ENCODE peak calls at places on chromosomes 13 and 19, in ten cellular contexts. U, W, S, V, B, H, D, T, N and Z are unnamed samples.

GRCh38 chr13:26599403-26599802 is 41.9 kb downstream of the WASF3 start:
- DNase-seq in V (no peak), T (no peak), U (no peak), D (no peak), W (no peak), H (no peak), B (no peak), S (no peak), N (no peak), Z (no peak)

GRCh38 chr13:111388851-111389500 is 68.5 kb downstream of the TEX29 start:
- DNase-seq in V (no peak), B (no peak), S (no peak), T (no peak), H (no peak), U (no peak), N (no peak), D (no peak), W (no peak), Z (no peak)

GRCh38 chr19:35430382-35431146 is 17.5 kb upstream of the FFAR2 start:
- DNase-seq in D (no peak), U (no peak), W (no peak), N (no peak), T (no peak), S (no peak), H (no peak), V (no peak), B (peak; percentile 53), Z (no peak)

GRCh38 chr13:92743992-92744391 is 482.6 kb upstream of the GPC6 start:
- DNase-seq in W (no peak), V (no peak), D (no peak), S (no peak), H (no peak), N (no peak), B (no peak), T (no peak), U (no peak), Z (no peak)

GRCh38 chr13:46896346-46897138 is at the start of gene HTR2A:
- DNase-seq in V (peak; percentile 17), N (no peak), B (peak; percentile 55), T (no peak), U (no peak), S (peak; percentile 65), H (no peak), D (peak; percentile 16), W (peak; percentile 66), Z (peak; percentile 14)

GRCh38 chr19:49920624-49921363 is 8.2 kb upstream of the ATF5 start:
- DNase-seq in N (no peak), B (no peak), W (no peak), H (no peak), S (no peak), U (no peak), T (peak; percentile 24), V (no peak), D (no peak), Z (no peak)

GRCh38 chr19:41309225-41310030 is 544 bp upstream of the CCDC97 start:
- DNase-seq in T (no peak), U (no peak), B (no peak), H (no peak), D (no peak), W (no peak), S (peak; percentile 31), V (no peak), N (no peak), Z (no peak)

GRCh38 chr13:45194081-45194939 is 6.5 kb downstream of the KCTD4 start:
- DNase-seq in V (peak; percentile 34), T (peak; percentile 23), B (peak; percentile 83), U (no peak), N (no peak), W (peak; percentile 81), S (peak; percentile 72), H (no peak), D (no peak), Z (peak; percentile 57)

GRCh38 chr19:19524053-19524452 is 4.7 kb upstream of the YJEFN3 start:
- DNase-seq in T (no peak), U (no peak), B (no peak), V (no peak), D (no peak), N (no peak), W (no peak), H (no peak), S (no peak), Z (no peak)

GRCh38 chr19:54523403-54523802 is 20.8 kb downstream of the LAIR2 start:
- DNase-seq in B (no peak), W (no peak), U (no peak), V (peak; percentile 39), D (no peak), S (no peak), N (peak; percentile 97), H (no peak), T (no peak), Z (no peak)

GRCh38 chr13:93775507-93776108 is 549.0 kb downstream of the GPC6 start:
- DNase-seq in W (no peak), V (peak; percentile 85), S (peak; percentile 78), N (no peak), B (peak; percentile 64), U (no peak), H (no peak), D (no peak), T (no peak), Z (no peak)

GRCh38 chr19:55452381-55453325 is 8.8 kb downstream of the ISOC2 start:
- DNase-seq in S (peak; percentile 83), T (peak; percentile 46), V (peak; percentile 79), H (no peak), B (peak; percentile 81), N (no peak), U (no peak), D (peak; percentile 71), W (peak; percentile 88), Z (peak; percentile 54)

GRCh38 chr13:98565726-98566577 is 11.0 kb downstream of the STK24 start:
- DNase-seq in W (peak; percentile 68), D (peak; percentile 45), V (no peak), N (no peak), B (peak; percentile 37), U (no peak), T (peak; percentile 77), H (no peak), S (no peak), Z (peak; percentile 32)

DNA sequence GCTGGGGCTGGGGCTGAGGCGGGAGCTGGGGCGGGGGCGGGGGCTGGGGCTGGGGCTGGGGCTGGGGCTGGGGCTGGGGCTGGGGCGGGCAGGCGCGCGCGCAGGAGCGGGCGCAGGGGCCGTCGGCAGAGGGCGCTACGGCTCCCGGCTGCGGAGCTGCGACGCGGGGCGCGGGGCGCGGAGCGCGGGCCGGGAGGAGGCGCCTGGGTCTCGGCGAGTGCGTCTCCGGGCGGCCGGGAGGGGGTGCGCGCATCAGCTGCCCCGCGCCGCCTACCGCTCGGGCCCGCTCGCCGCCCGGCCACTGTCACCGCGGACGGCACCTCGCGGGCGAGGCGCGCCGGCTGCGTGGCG is 416 bp upstream of the MTUS2 start:
- DNase-seq in H (peak; percentile 4), V (peak; percentile 32), W (no peak), N (no peak), S (no peak), D (no peak), T (peak; percentile 28), U (peak; percentile 50), B (peak; percentile 36), Z (peak; percentile 78)
- H3K4me3 ChIP-seq in H (no peak overlapping the region), V (peak overlapping the region; percentile 47), W (no peak overlapping the region), N (peak overlapping the region; percentile 25), S (no peak overlapping the region), D (no peak overlapping the region), T (no peak overlapping the region), U (no peak overlapping the region), B (no peak overlapping the region), Z (peak overlapping the region; percentile 22)

DNA sequence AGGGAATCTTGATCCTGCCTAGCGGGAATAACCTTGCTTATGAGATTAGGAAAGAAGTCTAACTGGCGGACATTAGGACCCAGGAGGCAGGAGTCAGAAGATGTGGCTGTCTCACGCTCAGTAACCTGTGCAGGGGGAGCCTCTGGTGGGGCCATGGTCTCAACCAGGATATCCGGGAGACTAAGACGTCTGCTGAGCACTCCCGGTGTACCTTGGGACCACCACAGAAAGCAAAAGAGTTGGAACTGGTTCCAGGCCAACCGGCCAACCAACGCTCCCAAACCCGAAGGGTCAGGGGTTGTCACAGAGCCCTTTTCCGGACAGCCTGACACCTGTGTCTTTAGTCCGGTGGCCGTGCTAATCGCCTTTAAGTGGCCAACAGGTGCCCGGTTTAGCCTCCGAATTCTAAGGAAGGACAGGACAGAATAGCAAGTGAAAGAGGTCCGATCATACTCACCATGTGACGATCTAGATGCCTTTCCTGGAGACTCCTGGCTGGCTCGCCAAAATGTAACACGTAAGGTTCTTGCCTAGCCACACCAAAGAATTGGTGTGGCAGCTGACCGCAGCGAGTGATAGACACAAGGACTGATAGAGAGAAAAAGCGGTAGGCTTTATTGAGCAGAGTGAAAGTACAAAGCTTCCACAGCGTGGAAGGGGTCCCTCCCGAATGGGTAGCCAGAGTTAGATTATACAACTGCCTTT is 103.9 kb upstream of the DIAPH3 start:
- DNase-seq in U (no peak), W (no peak), D (no peak), N (no peak), V (no peak), S (no peak), T (peak; percentile 13), B (peak; percentile 1), H (peak; percentile 3), Z (no peak)
- H3K4me3 ChIP-seq in U (no peak overlapping the region), W (peak overlapping the region; percentile 11), D (peak overlapping the region; percentile 32), N (peak overlapping the region; percentile 40), V (peak overlapping the region; percentile 49), S (peak overlapping the region; percentile 49), T (peak overlapping the region; percentile 15), B (peak overlapping the region; percentile 25), H (peak overlapping the region; percentile 67), Z (no peak overlapping the region)

GRCh38 chr19:6066661-6067646 is 43.3 kb downstream of the RFX2 start:
- DNase-seq in D (peak; percentile 60), B (peak; percentile 99), V (peak; percentile 86), U (peak; percentile 47), H (no peak), N (no peak), T (peak; percentile 91), W (peak; percentile 97), S (peak; percentile 95), Z (peak; percentile 96)

GRCh38 chr19:6069268-6069771 is 41.0 kb downstream of the RFX2 start:
- DNase-seq in V (no peak), B (no peak), N (no peak), H (no peak), S (no peak), D (no peak), T (no peak), U (peak; percentile 26), W (no peak), Z (no peak)

GRCh38 chr19:6065685-6066365 is 44.5 kb downstream of the RFX2 start:
- DNase-seq in W (no peak), D (no peak), S (peak; percentile 59), V (peak; percentile 30), B (peak; percentile 58), U (peak; percentile 58), T (peak; percentile 53), N (no peak), H (peak; percentile 39), Z (peak; percentile 33)

GRCh38 chr19:6068711-6069110 is 41.6 kb downstream of the RFX2 start:
- DNase-seq in S (no peak), U (no peak), H (no peak), D (no peak), T (no peak), N (no peak), V (no peak), W (no peak), B (no peak), Z (no peak)

GRCh38 chr19:6067975-6068374 is 42.3 kb downstream of the RFX2 start:
- DNase-seq in W (no peak), U (no peak), T (peak; percentile 6), D (no peak), V (no peak), H (no peak), B (no peak), S (no peak), N (no peak), Z (no peak)
- H3K4me3 ChIP-seq in W (no peak overlapping the region), U (no peak overlapping the region), T (no peak overlapping the region), D (no peak overlapping the region), V (no peak overlapping the region), H (no peak overlapping the region), B (no peak overlapping the region), S (no peak overlapping the region), N (no peak overlapping the region), Z (no peak overlapping the region)

GRCh38 chr19:14516048-14516534 is 2.1 kb downstream of the DNAJB1 start:
- DNase-seq in H (no peak), D (no peak), V (no peak), N (no peak), T (peak; percentile 63), U (no peak), B (no peak), W (no peak), S (no peak), Z (no peak)
- H3K4me3 ChIP-seq in H (peak overlapping the region; percentile 80), D (peak overlapping the region; percentile 84), V (peak overlapping the region; percentile 3), N (peak overlapping the region; percentile 86), T (no peak overlapping the region), U (peak overlapping the region; percentile 99), B (peak overlapping the region; percentile 92), W (peak overlapping the region; percentile 97), S (peak overlapping the region; percentile 68), Z (peak overlapping the region; percentile 98)